ENCODE peak calls at places on chromosome 20, in eight cellular contexts. R is left ventricle myocardium inferior, Y is kidney epithelial cell, V is endothelial cell of umbilical vein, Z is GM23338, F is HepG2, J is fibroblast of the aortic adventitia, N is mucosa of descending colon. M is an unnamed sample.
A peak's percentile ranks its signal among the peaks of the same experiment; 100 is the strongest.

GRCh38 chr20:32972181-32973076 is 31.8 kb downstream of the SUN5 start:
- DNase-seq in R (no peak), Y (no peak), V (peak; percentile 8), Z (peak; percentile 13), F (no peak), J (no peak), N (peak; percentile 54), M (peak; percentile 99)

GRCh38 chr20:44068780-44069191 is 118.2 kb downstream of the JPH2 start:
- DNase-seq in R (no peak), Y (no peak), V (no peak), Z (no peak), F (no peak), J (no peak), N (no peak), M (no peak)

GRCh38 chr20:25000268-25000801 is 7.8 kb upstream of the APMAP start:
- DNase-seq in R (peak; percentile 77), Y (peak; percentile 29), V (peak; percentile 5), Z (no peak), F (no peak), J (peak; percentile 92), N (peak; percentile 55), M (no peak)

GRCh38 chr20:24838551-24839530 is 110.2 kb upstream of the CST7 start:
- DNase-seq in R (no peak), Y (no peak), V (no peak), Z (no peak), F (no peak), J (peak; percentile 37), N (no peak), M (no peak)

GRCh38 chr20:64111841-64112641 is 4.7 kb upstream of the NPBWR2 start:
- DNase-seq in R (peak; percentile 7), Y (no peak), V (no peak), Z (peak; percentile 3), F (no peak), J (no peak), N (no peak), M (no peak)

GRCh38 chr20:25196701-25197120 is 1.2 kb downstream of the ENTPD6 start:
- DNase-seq in R (no peak), Y (no peak), V (no peak), Z (peak; percentile 27), F (no peak), J (no peak), N (peak; percentile 48), M (no peak)

GRCh38 chr20:35947489-35947888 is 6.8 kb downstream of the SCAND1 start:
- DNase-seq in R (no peak), Y (no peak), V (peak; percentile 14), Z (peak; percentile 86), F (peak; percentile 69), J (peak; percentile 6), N (no peak), M (peak; percentile 48)

GRCh38 chr20:38610521-38610920 is 8.9 kb downstream of the ARHGAP40 start:
- DNase-seq in R (no peak), Y (peak; percentile 42), V (no peak), Z (no peak), F (no peak), J (no peak), N (no peak), M (no peak)

GRCh38 chr20:33909331-33909921 is 84.3 kb upstream of the RALY start:
- DNase-seq in R (no peak), Y (peak; percentile 50), V (peak; percentile 74), Z (no peak), F (peak; percentile 99), J (peak; percentile 99), N (no peak), M (no peak)

GRCh38 chr20:32893878-32894483 is 35.3 kb downstream of the EFCAB8 start:
- DNase-seq in R (no peak), Y (no peak), V (no peak), Z (peak; percentile 90), F (peak; percentile 59), J (peak; percentile 3), N (peak; percentile 3), M (peak; percentile 7)

GRCh38 chr20:44204156-44204831 is 6.3 kb downstream of the OSER1 start:
- DNase-seq in R (no peak), Y (peak; percentile 90), V (peak; percentile 84), Z (no peak), F (no peak), J (peak; percentile 95), N (no peak), M (no peak)

GRCh38 chr20:5078399-5078958 is 41.3 kb downstream of the PCNA start:
- DNase-seq in R (peak; percentile 43), Y (no peak), V (peak; percentile 72), Z (no peak), F (peak; percentile 60), J (peak; percentile 73), N (peak; percentile 87), M (peak; percentile 68)

GRCh38 chr20:48308232-48308781 is 519.5 kb downstream of the PREX1 start:
- DNase-seq in R (no peak), Y (no peak), V (no peak), Z (no peak), F (no peak), J (no peak), N (no peak), M (no peak)

DNA sequence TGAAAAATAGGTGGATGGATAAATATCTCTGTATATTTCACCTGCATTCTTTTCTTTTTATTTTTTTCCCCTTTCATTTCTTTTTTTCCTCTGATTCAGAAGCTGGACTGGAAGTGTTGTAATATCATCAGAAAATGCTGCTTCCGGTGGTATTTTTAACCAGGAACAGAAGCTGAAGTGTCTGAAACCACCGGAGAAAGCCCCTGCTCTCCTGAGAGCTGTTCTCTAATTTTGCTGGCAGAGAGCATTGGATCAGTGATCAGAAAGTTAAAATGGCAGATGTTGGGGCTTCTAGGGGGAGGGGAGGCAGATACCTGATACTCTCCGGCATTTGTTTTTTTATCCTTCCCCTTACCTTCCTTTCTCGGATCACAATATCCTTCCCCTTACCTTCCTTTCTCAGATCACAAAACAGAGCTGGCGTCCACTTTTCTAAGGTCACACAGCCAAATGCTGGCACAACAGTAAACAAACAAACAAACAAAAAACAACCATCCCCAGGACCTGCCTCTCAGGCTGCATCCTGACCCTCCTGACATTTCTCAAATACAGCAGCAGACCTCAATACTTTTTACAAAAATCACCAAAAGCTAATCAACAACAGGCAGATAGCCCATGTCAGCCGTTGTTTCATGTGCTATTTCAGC is 143.2 kb upstream of the ZNF217 start:
- DNase-seq in R (no peak), Y (no peak), V (peak; percentile 14), Z (peak; percentile 80), F (no peak), J (peak; percentile 24), N (peak; percentile 24), M (no peak)
- H3K4me3 ChIP-seq in R (peak overlapping the region; percentile 46), Y (no peak overlapping the region), V (no peak overlapping the region), Z (peak overlapping the region; percentile 19), F (no peak overlapping the region), J (no peak overlapping the region), N (no peak overlapping the region), M (no peak overlapping the region)

GRCh38 chr20:19048898-19049889 is 163.2 kb upstream of the SLC24A3 start:
- DNase-seq in R (peak; percentile 38), Y (no peak), V (no peak), Z (no peak), F (no peak), J (no peak), N (peak; percentile 32), M (no peak)
- H3K4me3 ChIP-seq in R (peak overlapping the region; percentile 28), Y (no peak overlapping the region), V (no peak overlapping the region), Z (no peak overlapping the region), F (no peak overlapping the region), J (no peak overlapping the region), N (no peak overlapping the region), M (no peak overlapping the region)

GRCh38 chr20:31474097-31474436 is 860 bp downstream of the DEFB124 start:
- DNase-seq in R (no peak), Y (no peak), V (no peak), Z (no peak), F (no peak), J (no peak), N (no peak), M (no peak)

GRCh38 chr20:31475032-31475431 is at the start of the genes DEFB124 and REM1:
- DNase-seq in R (peak; percentile 59), Y (no peak), V (no peak), Z (peak; percentile 89), F (no peak), J (no peak), N (no peak), M (no peak)

GRCh38 chr20:31476648-31477220 is 1.6 kb downstream of the REM1 start:
- DNase-seq in R (no peak), Y (no peak), V (no peak), Z (no peak), F (no peak), J (no peak), N (no peak), M (no peak)

GRCh38 chr20:31475472-31476312 is 604 bp downstream of the REM1 start:
- DNase-seq in R (no peak), Y (no peak), V (no peak), Z (peak; percentile 59), F (no peak), J (no peak), N (no peak), M (no peak)

DNA sequence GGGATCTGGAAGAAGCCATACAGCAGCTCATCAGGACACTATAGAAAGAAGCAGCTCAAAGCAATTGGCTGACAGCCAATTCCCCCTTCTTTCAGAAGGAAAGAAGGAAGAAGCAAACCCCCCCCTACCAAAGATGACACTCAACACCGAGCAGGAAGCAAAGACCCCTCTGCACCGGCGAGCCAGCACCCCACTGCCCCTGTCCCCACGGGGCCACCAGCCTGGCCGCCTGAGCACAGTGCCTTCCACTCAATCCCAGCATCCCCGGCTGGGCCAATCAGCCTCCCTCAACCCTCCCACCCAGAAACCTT is 1.2 kb downstream of the REM1 start:
- DNase-seq in R (no peak), Y (no peak), V (no peak), Z (peak; percentile 12), F (no peak), J (no peak), N (no peak), M (no peak)
- H3K4me3 ChIP-seq in R (peak overlapping the region; percentile 68), Y (no peak overlapping the region), V (no peak overlapping the region), Z (peak overlapping the region; percentile 76), F (no peak overlapping the region), J (no peak overlapping the region), N (no peak overlapping the region), M (no peak overlapping the region)

DNA sequence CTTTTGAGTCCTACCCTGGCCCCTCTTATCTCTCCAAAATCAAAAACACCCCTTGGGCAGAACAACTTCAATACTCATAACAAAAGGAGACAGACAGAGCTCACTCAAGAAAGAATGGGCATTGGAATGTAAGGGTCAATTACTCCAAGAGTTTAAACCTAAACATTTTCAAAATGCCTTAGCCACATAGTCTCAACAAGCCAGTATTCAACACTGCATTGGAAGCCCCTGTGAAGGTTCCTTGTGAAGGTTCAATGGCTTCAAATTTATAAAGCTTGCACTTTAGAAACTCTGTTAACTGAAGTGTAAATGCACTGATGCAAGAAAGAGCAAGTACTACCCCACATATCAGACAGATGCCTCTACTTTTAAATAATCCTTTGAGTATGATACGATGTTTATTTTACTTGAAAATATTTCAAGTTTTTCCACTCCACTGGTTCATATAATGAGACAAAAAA is 139.1 kb upstream of the LAMP5 start:
- DNase-seq in R (no peak), Y (no peak), V (no peak), Z (peak; percentile 75), F (no peak), J (peak; percentile 10), N (no peak), M (no peak)
- H3K4me3 ChIP-seq in R (no peak overlapping the region), Y (no peak overlapping the region), V (no peak overlapping the region), Z (no peak overlapping the region), F (no peak overlapping the region), J (no peak overlapping the region), N (no peak overlapping the region), M (no peak overlapping the region)

GRCh38 chr20:37364927-37365272 is 19.0 kb downstream of the SRC start:
- DNase-seq in R (no peak), Y (no peak), V (no peak), Z (no peak), F (no peak), J (no peak), N (no peak), M (no peak)
- H3K4me3 ChIP-seq in R (no peak overlapping the region), Y (no peak overlapping the region), V (no peak overlapping the region), Z (no peak overlapping the region), F (no peak overlapping the region), J (no peak overlapping the region), N (no peak overlapping the region), M (no peak overlapping the region)